ENCODE peak calls at places on chromosomes 7 and 10, in seven cellular contexts. One of them, this sample, is unnamed.

GRCh38 chr10:22932626-22933370 is 4.9 kb downstream of the ARMC3 start:
- DNase-seq in IMR-90: no peak
- DNase-seq in upper lobe of right lung: no peak
- DNase-seq in bronchial epithelial cell: no peak
- DNase-seq in heart left ventricle: no peak
- DNase-seq in non-pigmented ciliary epithelial cell: no peak
- DNase-seq in ELF-1: no peak
- DNase-seq in this sample: no peak

GRCh38 chr10:130615463-130615862 is 479.3 kb downstream of the GLRX3 start:
- DNase-seq in IMR-90: no peak
- DNase-seq in upper lobe of right lung: no peak
- DNase-seq in bronchial epithelial cell: no peak
- DNase-seq in heart left ventricle: no peak
- DNase-seq in non-pigmented ciliary epithelial cell: no peak
- DNase-seq in ELF-1: no peak
- DNase-seq in this sample: no peak

GRCh38 chr7:108026647-108027046 is 23.7 kb upstream of the LAMB1 start:
- DNase-seq in IMR-90: no peak
- DNase-seq in upper lobe of right lung: no peak
- DNase-seq in bronchial epithelial cell: no peak
- DNase-seq in heart left ventricle: no peak
- DNase-seq in non-pigmented ciliary epithelial cell: no peak
- DNase-seq in ELF-1: no peak
- DNase-seq in this sample: no peak

GRCh38 chr7:123410273-123410928 is 124.0 kb downstream of the IQUB start:
- DNase-seq in IMR-90: no peak
- DNase-seq in upper lobe of right lung: no peak
- DNase-seq in bronchial epithelial cell: peak
- DNase-seq in heart left ventricle: peak
- DNase-seq in non-pigmented ciliary epithelial cell: peak
- DNase-seq in ELF-1: no peak
- DNase-seq in this sample: no peak

GRCh38 chr10:72297281-72297967 is 23.7 kb downstream of the DDIT4 start:
- DNase-seq in IMR-90: peak
- DNase-seq in upper lobe of right lung: peak
- DNase-seq in bronchial epithelial cell: peak
- DNase-seq in heart left ventricle: peak
- DNase-seq in non-pigmented ciliary epithelial cell: peak
- DNase-seq in ELF-1: peak
- DNase-seq in this sample: no peak

GRCh38 chr10:16853201-16853600 is 36.0 kb upstream of the RSU1 start:
- DNase-seq in IMR-90: peak
- DNase-seq in upper lobe of right lung: no peak
- DNase-seq in bronchial epithelial cell: peak
- DNase-seq in heart left ventricle: no peak
- DNase-seq in non-pigmented ciliary epithelial cell: no peak
- DNase-seq in ELF-1: no peak
- DNase-seq in this sample: no peak

GRCh38 chr10:58618158-58618676 is 105.5 kb downstream of the BICC1 start:
- DNase-seq in IMR-90: no peak
- DNase-seq in upper lobe of right lung: no peak
- DNase-seq in bronchial epithelial cell: no peak
- DNase-seq in heart left ventricle: no peak
- DNase-seq in non-pigmented ciliary epithelial cell: no peak
- DNase-seq in ELF-1: no peak
- DNase-seq in this sample: no peak

GRCh38 chr7:81993186-81993585 is 223.3 kb upstream of the HGF start:
- DNase-seq in IMR-90: no peak
- DNase-seq in upper lobe of right lung: no peak
- DNase-seq in bronchial epithelial cell: no peak
- DNase-seq in heart left ventricle: no peak
- DNase-seq in non-pigmented ciliary epithelial cell: no peak
- DNase-seq in ELF-1: no peak
- DNase-seq in this sample: no peak

GRCh38 chr10:93746844-93747284 is 10.9 kb upstream of the LGI1 start:
- DNase-seq in IMR-90: peak
- DNase-seq in upper lobe of right lung: no peak
- DNase-seq in bronchial epithelial cell: peak
- DNase-seq in heart left ventricle: no peak
- DNase-seq in non-pigmented ciliary epithelial cell: peak
- DNase-seq in ELF-1: peak
- DNase-seq in this sample: no peak

GRCh38 chr10:4767033-4767814 is 58.8 kb upstream of the AKR1E2 start:
- DNase-seq in IMR-90: peak
- DNase-seq in upper lobe of right lung: no peak
- DNase-seq in bronchial epithelial cell: peak
- DNase-seq in heart left ventricle: no peak
- DNase-seq in non-pigmented ciliary epithelial cell: no peak
- DNase-seq in ELF-1: no peak
- DNase-seq in this sample: no peak